ENCODE peak calls at places on chromosome 18, in ten cellular contexts. H is neural crest cell; I is T-cell; U is stimulated activated CD4-positive, alpha-beta T cell treated with anti-CD3 and anti-CD28 coated beads, Interleukin-2, amount 100 ng/mL, for 48 hours; Y is endothelial cell; W is GM23248; Q is hippocampal formation; L is HEK293T; E is stimulated activated naive B cell treated with anti-CD40 and anti-IgM and Interleukin-4, amounts not matched to agents 10 μg/mL and 1 μg/mL and 100 μg/mL, for 72 hours; J is iPS-NIHi11. B is an unnamed sample.

GRCh38 chr18:6661692-6662415 is 67.7 kb upstream of the ARHGAP28 start:
- DNase-seq in Y (no peak), I (no peak), U (no peak), L (no peak), W (no peak), Q (no peak), J (no peak), E (no peak), H (no peak), B (no peak)

GRCh38 chr18:59040770-59041148 is 98.9 kb upstream of the SEC11C start:
- DNase-seq in H (no peak), J (no peak), Q (no peak), Y (no peak), L (no peak), U (no peak), W (no peak), I (no peak), E (no peak), B (no peak)

GRCh38 chr18:3584897-3585460 is 135.0 kb downstream of the TGIF1 start:
- DNase-seq in H (no peak), E (no peak), L (no peak), Y (no peak), Q (no peak), U (no peak), J (peak; percentile 47), W (no peak), I (no peak), B (no peak)

GRCh38 chr18:48800479-48800876 is 150.3 kb downstream of the SMAD7 start:
- DNase-seq in I (no peak), Q (no peak), W (no peak), H (no peak), J (no peak), U (no peak), E (peak; percentile 62), L (no peak), Y (no peak), B (no peak)

GRCh38 chr18:75405341-75405740 is 22.2 kb downstream of the SMIM21 start:
- DNase-seq in I (no peak), Y (no peak), U (no peak), W (peak; percentile 51), E (no peak), J (no peak), Q (no peak), L (no peak), H (no peak), B (peak; percentile 17)

GRCh38 chr18:37314534-37314933 is 251.1 kb downstream of the CELF4 start:
- DNase-seq in I (no peak), W (no peak), L (no peak), U (no peak), J (peak; percentile 41), H (no peak), Q (no peak), Y (no peak), E (no peak), B (no peak)

GRCh38 chr18:42164556-42164955 is 209.5 kb downstream of the PIK3C3 start:
- DNase-seq in J (no peak), Q (no peak), E (no peak), L (no peak), Y (no peak), W (peak; percentile 8), H (no peak), U (no peak), I (no peak), B (no peak)

GRCh38 chr18:9643549-9643948 is 29.2 kb upstream of the PPP4R1 start:
- DNase-seq in E (no peak), I (no peak), Y (no peak), H (no peak), L (peak; percentile 30), U (no peak), W (peak; percentile 97), Q (no peak), J (peak; percentile 80), B (peak; percentile 79)

GRCh38 chr18:42074704-42075103 is 119.7 kb downstream of the PIK3C3 start:
- DNase-seq in J (no peak), E (no peak), Y (no peak), I (no peak), L (no peak), H (no peak), W (no peak), Q (no peak), U (no peak), B (no peak)

GRCh38 chr18:70376914-70377258 is 88.0 kb downstream of the SOCS6 start:
- DNase-seq in U (no peak), Y (no peak), E (no peak), H (no peak), J (no peak), L (no peak), Q (no peak), I (no peak), W (peak; percentile 34), B (no peak)

GRCh38 chr18:45974088-45974536 is 7.0 kb upstream of the EPG5 start:
- DNase-seq in W (peak; percentile 86), U (peak; percentile 54), I (peak; percentile 71), H (peak; percentile 45), L (peak; percentile 34), E (peak; percentile 22), J (peak; percentile 37), Q (peak; percentile 75), Y (peak; percentile 47), B (peak; percentile 61)